ENCODE peak calls at places on chromosome 1, in four cellular contexts. One of them, this sample, is unnamed.

GRCh38 chr1:224623743-224624333 is 7.7 kb downstream of the CNIH3 start:
- DNase-seq in mesenteric fat pad: peak
- DNase-seq in stimulated activated CD4-positive, alpha-beta T cell treated with anti-CD3 and anti-CD28 coated beads, TNF-alpha, amount 100 ng/mL, for 24 hours: peak
- DNase-seq in glomerular endothelial cell: peak
- DNase-seq in this sample: peak

GRCh38 chr1:221800831-221801610 is 59.1 kb upstream of the DUSP10 start:
- DNase-seq in mesenteric fat pad: no peak
- DNase-seq in stimulated activated CD4-positive, alpha-beta T cell treated with anti-CD3 and anti-CD28 coated beads, TNF-alpha, amount 100 ng/mL, for 24 hours: no peak
- DNase-seq in glomerular endothelial cell: no peak
- DNase-seq in this sample: no peak

GRCh38 chr1:67559222-67559700 is 125.7 kb upstream of the GADD45A start:
- DNase-seq in mesenteric fat pad: no peak
- DNase-seq in stimulated activated CD4-positive, alpha-beta T cell treated with anti-CD3 and anti-CD28 coated beads, TNF-alpha, amount 100 ng/mL, for 24 hours: no peak
- DNase-seq in glomerular endothelial cell: no peak
- DNase-seq in this sample: no peak

GRCh38 chr1:31880957-31881697 is 57.0 kb downstream of the PTP4A2 start:
- DNase-seq in mesenteric fat pad: peak
- DNase-seq in stimulated activated CD4-positive, alpha-beta T cell treated with anti-CD3 and anti-CD28 coated beads, TNF-alpha, amount 100 ng/mL, for 24 hours: no peak
- DNase-seq in glomerular endothelial cell: no peak
- DNase-seq in this sample: no peak

GRCh38 chr1:211320980-211321379 is 5.7 kb upstream of the TRAF5 start:
- DNase-seq in mesenteric fat pad: no peak
- DNase-seq in stimulated activated CD4-positive, alpha-beta T cell treated with anti-CD3 and anti-CD28 coated beads, TNF-alpha, amount 100 ng/mL, for 24 hours: no peak
- DNase-seq in glomerular endothelial cell: no peak
- DNase-seq in this sample: no peak

GRCh38 chr1:17194133-17194475 is 10.8 kb upstream of the PADI1 start:
- DNase-seq in mesenteric fat pad: peak
- DNase-seq in stimulated activated CD4-positive, alpha-beta T cell treated with anti-CD3 and anti-CD28 coated beads, TNF-alpha, amount 100 ng/mL, for 24 hours: no peak
- DNase-seq in glomerular endothelial cell: no peak
- DNase-seq in this sample: no peak

GRCh38 chr1:198196630-198197029 is 39.8 kb downstream of the NEK7 start:
- DNase-seq in mesenteric fat pad: no peak
- DNase-seq in stimulated activated CD4-positive, alpha-beta T cell treated with anti-CD3 and anti-CD28 coated beads, TNF-alpha, amount 100 ng/mL, for 24 hours: no peak
- DNase-seq in glomerular endothelial cell: no peak
- DNase-seq in this sample: no peak

GRCh38 chr1:28437924-28438699 is 67.7 kb upstream of the RCC1 start:
- DNase-seq in mesenteric fat pad: no peak
- DNase-seq in stimulated activated CD4-positive, alpha-beta T cell treated with anti-CD3 and anti-CD28 coated beads, TNF-alpha, amount 100 ng/mL, for 24 hours: peak
- DNase-seq in glomerular endothelial cell: peak
- DNase-seq in this sample: no peak

GRCh38 chr1:162704673-162705424 is 72.6 kb downstream of the DDR2 start:
- DNase-seq in mesenteric fat pad: no peak
- DNase-seq in stimulated activated CD4-positive, alpha-beta T cell treated with anti-CD3 and anti-CD28 coated beads, TNF-alpha, amount 100 ng/mL, for 24 hours: no peak
- DNase-seq in glomerular endothelial cell: no peak
- DNase-seq in this sample: no peak

GRCh38 chr1:154860154-154860870 is 9.8 kb downstream of the KCNN3 start:
- DNase-seq in mesenteric fat pad: no peak
- DNase-seq in stimulated activated CD4-positive, alpha-beta T cell treated with anti-CD3 and anti-CD28 coated beads, TNF-alpha, amount 100 ng/mL, for 24 hours: no peak
- DNase-seq in glomerular endothelial cell: no peak
- DNase-seq in this sample: peak

GRCh38 chr1:31012210-31012924 is 53.1 kb downstream of the PUM1 start:
- DNase-seq in mesenteric fat pad: no peak
- DNase-seq in stimulated activated CD4-positive, alpha-beta T cell treated with anti-CD3 and anti-CD28 coated beads, TNF-alpha, amount 100 ng/mL, for 24 hours: no peak
- DNase-seq in glomerular endothelial cell: no peak
- DNase-seq in this sample: no peak

GRCh38 chr1:3776231-3777030 is 3.9 kb downstream of the SMIM1 start:
- DNase-seq in mesenteric fat pad: no peak
- DNase-seq in stimulated activated CD4-positive, alpha-beta T cell treated with anti-CD3 and anti-CD28 coated beads, TNF-alpha, amount 100 ng/mL, for 24 hours: no peak
- DNase-seq in glomerular endothelial cell: no peak
- DNase-seq in this sample: no peak

GRCh38 chr1:19081218-19081893 is 124.9 kb upstream of the IFFO2 start:
- DNase-seq in mesenteric fat pad: no peak
- DNase-seq in stimulated activated CD4-positive, alpha-beta T cell treated with anti-CD3 and anti-CD28 coated beads, TNF-alpha, amount 100 ng/mL, for 24 hours: no peak
- DNase-seq in glomerular endothelial cell: peak
- DNase-seq in this sample: no peak

GRCh38 chr1:4002741-4003140 is 102.7 kb upstream of the C1orf174 start:
- DNase-seq in mesenteric fat pad: peak
- DNase-seq in stimulated activated CD4-positive, alpha-beta T cell treated with anti-CD3 and anti-CD28 coated beads, TNF-alpha, amount 100 ng/mL, for 24 hours: no peak
- DNase-seq in glomerular endothelial cell: no peak
- DNase-seq in this sample: no peak

GRCh38 chr1:155318082-155318481 is 2.6 kb upstream of the RUSC1 start:
- DNase-seq in mesenteric fat pad: no peak
- DNase-seq in stimulated activated CD4-positive, alpha-beta T cell treated with anti-CD3 and anti-CD28 coated beads, TNF-alpha, amount 100 ng/mL, for 24 hours: no peak
- DNase-seq in glomerular endothelial cell: no peak
- DNase-seq in this sample: no peak

GRCh38 chr1:156124557-156125483 is 10.3 kb downstream of the LMNA start:
- DNase-seq in mesenteric fat pad: no peak
- DNase-seq in stimulated activated CD4-positive, alpha-beta T cell treated with anti-CD3 and anti-CD28 coated beads, TNF-alpha, amount 100 ng/mL, for 24 hours: no peak
- DNase-seq in glomerular endothelial cell: no peak
- DNase-seq in this sample: no peak

GRCh38 chr1:230972855-230973271 is 5.8 kb downstream of the TTC13 start:
- DNase-seq in mesenteric fat pad: no peak
- DNase-seq in stimulated activated CD4-positive, alpha-beta T cell treated with anti-CD3 and anti-CD28 coated beads, TNF-alpha, amount 100 ng/mL, for 24 hours: peak
- DNase-seq in glomerular endothelial cell: no peak
- DNase-seq in this sample: no peak

GRCh38 chr1:43968348-43968948 is 1.4 kb upstream of the DPH2 start:
- DNase-seq in mesenteric fat pad: no peak
- DNase-seq in stimulated activated CD4-positive, alpha-beta T cell treated with anti-CD3 and anti-CD28 coated beads, TNF-alpha, amount 100 ng/mL, for 24 hours: no peak
- DNase-seq in glomerular endothelial cell: no peak
- DNase-seq in this sample: no peak

GRCh38 chr1:36516372-36517018 is 33.8 kb upstream of the CSF3R start:
- DNase-seq in mesenteric fat pad: no peak
- DNase-seq in stimulated activated CD4-positive, alpha-beta T cell treated with anti-CD3 and anti-CD28 coated beads, TNF-alpha, amount 100 ng/mL, for 24 hours: peak
- DNase-seq in glomerular endothelial cell: peak
- DNase-seq in this sample: peak

GRCh38 chr1:36305915-36306209 is 306 bp upstream of the SH3D21 start:
- DNase-seq in mesenteric fat pad: no peak
- DNase-seq in stimulated activated CD4-positive, alpha-beta T cell treated with anti-CD3 and anti-CD28 coated beads, TNF-alpha, amount 100 ng/mL, for 24 hours: no peak
- DNase-seq in glomerular endothelial cell: no peak
- DNase-seq in this sample: no peak

GRCh38 chr1:8702121-8702520 is 115.3 kb downstream of the RERE start:
- DNase-seq in mesenteric fat pad: no peak
- DNase-seq in stimulated activated CD4-positive, alpha-beta T cell treated with anti-CD3 and anti-CD28 coated beads, TNF-alpha, amount 100 ng/mL, for 24 hours: peak
- DNase-seq in glomerular endothelial cell: no peak
- DNase-seq in this sample: no peak

GRCh38 chr1:172532700-172533510 is at the start of gene SUCO:
- DNase-seq in mesenteric fat pad: peak
- DNase-seq in stimulated activated CD4-positive, alpha-beta T cell treated with anti-CD3 and anti-CD28 coated beads, TNF-alpha, amount 100 ng/mL, for 24 hours: peak
- DNase-seq in glomerular endothelial cell: no peak
- DNase-seq in this sample: peak

GRCh38 chr1:207021876-207022596 is 10.5 kb downstream of the C1orf116 start:
- DNase-seq in mesenteric fat pad: no peak
- DNase-seq in stimulated activated CD4-positive, alpha-beta T cell treated with anti-CD3 and anti-CD28 coated beads, TNF-alpha, amount 100 ng/mL, for 24 hours: no peak
- DNase-seq in glomerular endothelial cell: no peak
- DNase-seq in this sample: no peak

GRCh38 chr1:44217809-44218410 is 4.6 kb downstream of the DMAP1 start:
- DNase-seq in mesenteric fat pad: no peak
- DNase-seq in stimulated activated CD4-positive, alpha-beta T cell treated with anti-CD3 and anti-CD28 coated beads, TNF-alpha, amount 100 ng/mL, for 24 hours: peak
- DNase-seq in glomerular endothelial cell: no peak
- DNase-seq in this sample: peak

GRCh38 chr1:71377886-71378285 is 297.1 kb upstream of the ZRANB2 start:
- DNase-seq in mesenteric fat pad: no peak
- DNase-seq in stimulated activated CD4-positive, alpha-beta T cell treated with anti-CD3 and anti-CD28 coated beads, TNF-alpha, amount 100 ng/mL, for 24 hours: no peak
- DNase-seq in glomerular endothelial cell: no peak
- DNase-seq in this sample: no peak

GRCh38 chr1:17307946-17308345 is at the start of gene PADI4:
- DNase-seq in mesenteric fat pad: peak
- DNase-seq in stimulated activated CD4-positive, alpha-beta T cell treated with anti-CD3 and anti-CD28 coated beads, TNF-alpha, amount 100 ng/mL, for 24 hours: no peak
- DNase-seq in glomerular endothelial cell: no peak
- DNase-seq in this sample: no peak

GRCh38 chr1:75632350-75632949 is 21.5 kb upstream of the SLC44A5 start:
- DNase-seq in mesenteric fat pad: no peak
- DNase-seq in stimulated activated CD4-positive, alpha-beta T cell treated with anti-CD3 and anti-CD28 coated beads, TNF-alpha, amount 100 ng/mL, for 24 hours: no peak
- DNase-seq in glomerular endothelial cell: no peak
- DNase-seq in this sample: no peak

GRCh38 chr1:153345187-153346066 is 3.2 kb downstream of the PGLYRP4 start:
- DNase-seq in mesenteric fat pad: no peak
- DNase-seq in stimulated activated CD4-positive, alpha-beta T cell treated with anti-CD3 and anti-CD28 coated beads, TNF-alpha, amount 100 ng/mL, for 24 hours: no peak
- DNase-seq in glomerular endothelial cell: no peak
- DNase-seq in this sample: no peak

GRCh38 chr1:84892657-84893618 is at the start of gene LPAR3:
- DNase-seq in mesenteric fat pad: peak
- DNase-seq in stimulated activated CD4-positive, alpha-beta T cell treated with anti-CD3 and anti-CD28 coated beads, TNF-alpha, amount 100 ng/mL, for 24 hours: peak
- DNase-seq in glomerular endothelial cell: no peak
- DNase-seq in this sample: no peak

GRCh38 chr1:170765712-170766330 is 101.9 kb downstream of the PRRX1 start:
- DNase-seq in mesenteric fat pad: no peak
- DNase-seq in stimulated activated CD4-positive, alpha-beta T cell treated with anti-CD3 and anti-CD28 coated beads, TNF-alpha, amount 100 ng/mL, for 24 hours: no peak
- DNase-seq in glomerular endothelial cell: no peak
- DNase-seq in this sample: no peak

GRCh38 chr1:173555651-173556305 is 47.1 kb downstream of the SLC9C2 start:
- DNase-seq in mesenteric fat pad: no peak
- DNase-seq in stimulated activated CD4-positive, alpha-beta T cell treated with anti-CD3 and anti-CD28 coated beads, TNF-alpha, amount 100 ng/mL, for 24 hours: no peak
- DNase-seq in glomerular endothelial cell: no peak
- DNase-seq in this sample: no peak

GRCh38 chr1:205711105-205712048 is 31.1 kb upstream of the SLC45A3 start:
- DNase-seq in mesenteric fat pad: no peak
- DNase-seq in stimulated activated CD4-positive, alpha-beta T cell treated with anti-CD3 and anti-CD28 coated beads, TNF-alpha, amount 100 ng/mL, for 24 hours: peak
- DNase-seq in glomerular endothelial cell: peak
- DNase-seq in this sample: no peak

GRCh38 chr1:9291914-9292360 is 757 bp upstream of the SPSB1 start:
- DNase-seq in mesenteric fat pad: no peak
- DNase-seq in stimulated activated CD4-positive, alpha-beta T cell treated with anti-CD3 and anti-CD28 coated beads, TNF-alpha, amount 100 ng/mL, for 24 hours: no peak
- DNase-seq in glomerular endothelial cell: no peak
- DNase-seq in this sample: no peak

GRCh38 chr1:16118706-16119105 is 37.2 kb downstream of the EPHA2 start:
- DNase-seq in mesenteric fat pad: no peak
- DNase-seq in stimulated activated CD4-positive, alpha-beta T cell treated with anti-CD3 and anti-CD28 coated beads, TNF-alpha, amount 100 ng/mL, for 24 hours: no peak
- DNase-seq in glomerular endothelial cell: no peak
- DNase-seq in this sample: no peak

GRCh38 chr1:208534604-208534907 is 290.4 kb upstream of the PLXNA2 start:
- DNase-seq in mesenteric fat pad: no peak
- DNase-seq in stimulated activated CD4-positive, alpha-beta T cell treated with anti-CD3 and anti-CD28 coated beads, TNF-alpha, amount 100 ng/mL, for 24 hours: no peak
- DNase-seq in glomerular endothelial cell: no peak
- DNase-seq in this sample: no peak

GRCh38 chr1:112541299-112541698 is 32.5 kb downstream of the WNT2B start:
- DNase-seq in mesenteric fat pad: no peak
- DNase-seq in stimulated activated CD4-positive, alpha-beta T cell treated with anti-CD3 and anti-CD28 coated beads, TNF-alpha, amount 100 ng/mL, for 24 hours: no peak
- DNase-seq in glomerular endothelial cell: no peak
- DNase-seq in this sample: no peak

This sample was measured in GM18507.